ENCODE peak calls at places on chromosomes 6 and 20, in ten cellular contexts. N is pancreas; D is effector memory CD4-positive, alpha-beta T cell; H is cardiac fibroblast; Z is CD8-positive, alpha-beta T cell; W is BJ; P is thoracic aorta; X is MG63; Q is psoas muscle; R is fibroblast of lung. E is an unnamed sample.
A peak's percentile ranks its signal among the peaks of the same experiment; 100 is the strongest.

GRCh38 chr6:19472168-19472567 is 365.0 kb upstream of the ID4 start:
- DNase-seq in X (peak; percentile 3), R (peak; percentile 98), Q (no peak), P (no peak), N (no peak), H (peak; percentile 88), Z (no peak), W (peak; percentile 64), D (no peak), E (no peak)

GRCh38 chr6:50959081-50959641 is 140.5 kb downstream of the TFAP2B start:
- DNase-seq in P (no peak), Q (no peak), X (no peak), H (no peak), Z (no peak), N (no peak), W (no peak), D (no peak), R (no peak), E (no peak)

GRCh38 chr20:57556980-57557274 is 4.0 kb upstream of the PCK1 start:
- DNase-seq in Q (no peak), Z (no peak), N (no peak), X (no peak), D (no peak), R (no peak), P (no peak), W (no peak), H (no peak), E (no peak)

GRCh38 chr6:95693108-95693507 is 115.8 kb downstream of the MANEA start:
- DNase-seq in D (no peak), X (no peak), W (no peak), H (peak; percentile 5), P (no peak), R (no peak), Z (no peak), Q (no peak), N (no peak), E (no peak)

GRCh38 chr20:59813948-59814834 is 119.2 kb downstream of the SYCP2 start:
- DNase-seq in D (no peak), R (no peak), N (no peak), P (no peak), H (no peak), W (no peak), X (no peak), Q (no peak), Z (no peak), E (peak; percentile 65)

GRCh38 chr6:83911278-83911677 is 51.8 kb downstream of the CYB5R4 start:
- DNase-seq in Z (no peak), D (no peak), W (no peak), N (no peak), X (no peak), R (peak; percentile 63), H (no peak), P (no peak), Q (no peak), E (no peak)

GRCh38 chr6:28758046-28758817 is 165.6 kb downstream of the TRIM27 start:
- DNase-seq in P (no peak), Z (no peak), W (no peak), R (peak; percentile 47), N (no peak), X (peak; percentile 64), D (no peak), Q (no peak), H (peak; percentile 76), E (no peak)

GRCh38 chr20:29874476-29875202 is 1382.8 kb upstream of the DEFB115 start:
- DNase-seq in N (no peak), D (no peak), Z (no peak), W (no peak), P (no peak), H (no peak), R (no peak), X (no peak), Q (no peak), E (peak; percentile 25)

GRCh38 chr20:63553933-63554290 is at the start of gene FNDC11:
- DNase-seq in N (no peak), D (no peak), Z (no peak), R (no peak), H (peak; percentile 20), P (no peak), Q (no peak), W (no peak), X (no peak), E (peak; percentile 52)

GRCh38 chr6:116258520-116258919 is 4.6 kb upstream of the TSPYL4 start:
- DNase-seq in D (no peak), H (no peak), N (no peak), X (no peak), R (no peak), W (no peak), P (no peak), Q (no peak), Z (no peak), E (peak; percentile 60)

GRCh38 chr6:49540614-49541013 is 9.9 kb upstream of the C6orf141 start:
- DNase-seq in Z (no peak), D (no peak), W (no peak), Q (no peak), X (peak; percentile 49), R (peak; percentile 24), N (no peak), P (no peak), H (no peak), E (no peak)

GRCh38 chr6:84332139-84333034 is 104.9 kb upstream of the CEP162 start:
- DNase-seq in P (no peak), W (no peak), D (no peak), Z (no peak), N (no peak), X (no peak), H (no peak), Q (no peak), R (no peak), E (no peak)

GRCh38 chr6:118896339-118897136 is 2.6 kb downstream of the ASF1A start:
- DNase-seq in D (no peak), X (no peak), P (no peak), Q (no peak), N (no peak), W (no peak), Z (no peak), R (peak; percentile 72), H (peak; percentile 80), E (no peak)

GRCh38 chr20:46512943-46513844 is at the start of gene ZNF334:
- DNase-seq in W (no peak), H (peak; percentile 3), R (peak; percentile 44), Q (peak; percentile 64), D (no peak), X (peak; percentile 18), Z (no peak), P (no peak), N (peak; percentile 78), E (peak; percentile 88)
- H3K4me3 ChIP-seq in W (peak within 1 kb of the TSS; percentile 56), H (peak within 1 kb of the TSS; percentile 67), R (peak within 1 kb of the TSS; percentile 29), Q (peak within 1 kb of the TSS; percentile 83), D (peak within 1 kb of the TSS; percentile 44), X (peak within 1 kb of the TSS; percentile 43), Z (peak within 1 kb of the TSS; percentile 47), P (peak within 1 kb of the TSS; percentile 80), N (peak within 1 kb of the TSS; percentile 45), E (peak within 1 kb of the TSS; percentile 65)

GRCh38 chr6:41321183-41321582 is 14.2 kb upstream of the NCR2 start:
- DNase-seq in P (no peak), Q (no peak), H (no peak), Z (no peak), X (no peak), D (no peak), N (no peak), W (no peak), R (no peak), E (no peak)

GRCh38 chr6:41315203-41315602 is 20.2 kb upstream of the NCR2 start:
- DNase-seq in P (no peak), Z (no peak), Q (no peak), X (no peak), N (no peak), D (no peak), R (no peak), W (no peak), H (no peak), E (no peak)

GRCh38 chr6:41318648-41319565 is 16.5 kb upstream of the NCR2 start:
- DNase-seq in P (peak; percentile 22), N (peak; percentile 64), D (peak; percentile 50), X (peak; percentile 71), Z (peak; percentile 71), R (peak; percentile 66), W (peak; percentile 1), H (peak; percentile 80), Q (peak; percentile 88), E (peak; percentile 93)

GRCh38 chr6:41315943-41316342 is 19.5 kb upstream of the NCR2 start:
- DNase-seq in P (no peak), Q (no peak), H (no peak), D (no peak), W (no peak), N (no peak), X (no peak), R (no peak), Z (no peak), E (no peak)
- H3K4me3 ChIP-seq in P (no peak overlapping the region), Q (no peak overlapping the region), H (no peak overlapping the region), D (no peak overlapping the region), W (no peak overlapping the region), N (no peak overlapping the region), X (no peak overlapping the region), R (no peak overlapping the region), Z (no peak overlapping the region), E (no peak overlapping the region)

GRCh38 chr6:71496018-71496800 is 207.6 kb downstream of the OGFRL1 start:
- DNase-seq in X (no peak), P (no peak), H (peak; percentile 44), N (no peak), Q (no peak), D (no peak), Z (no peak), W (no peak), R (peak; percentile 27), E (no peak)
- H3K4me3 ChIP-seq in X (peak overlapping the region; percentile 25), P (peak overlapping the region; percentile 67), H (no peak overlapping the region), N (no peak overlapping the region), Q (peak overlapping the region; percentile 54), D (no peak overlapping the region), Z (no peak overlapping the region), W (no peak overlapping the region), R (peak overlapping the region; percentile 54), E (no peak overlapping the region)

GRCh38 chr6:132977413-132977812 is 163.0 kb downstream of the RPS12 start:
- DNase-seq in W (no peak), Q (no peak), D (no peak), P (no peak), Z (no peak), N (no peak), R (no peak), X (no peak), H (no peak), E (no peak)
- H3K4me3 ChIP-seq in W (no peak overlapping the region), Q (no peak overlapping the region), D (no peak overlapping the region), P (no peak overlapping the region), Z (no peak overlapping the region), N (no peak overlapping the region), R (no peak overlapping the region), X (no peak overlapping the region), H (no peak overlapping the region), E (no peak overlapping the region)

GRCh38 chr20:53708129-53708968 is 114.7 kb upstream of the ZNF217 start:
- DNase-seq in Z (no peak), H (peak; percentile 27), N (no peak), D (no peak), P (no peak), W (peak; percentile 57), X (peak; percentile 58), Q (no peak), R (peak; percentile 92), E (no peak)
- H3K4me3 ChIP-seq in Z (no peak overlapping the region), H (no peak overlapping the region), N (no peak overlapping the region), D (peak overlapping the region; percentile 2), P (no peak overlapping the region), W (no peak overlapping the region), X (no peak overlapping the region), Q (no peak overlapping the region), R (peak overlapping the region; percentile 1), E (no peak overlapping the region)

E was measured in upper lobe of left lung.